ENCODE peak calls at places on chromosomes 13 and 19, in nine cellular contexts. L is caudate nucleus; R is neural crest cell; U is mammary epithelial cell; O is fibroblast of mammary gland; I is EL; G is adipocyte; N is mesenteric fat pad; M is stimulated activated CD8-positive, alpha-beta memory T cell treated with anti-CD3 and anti-CD28 coated beads, Interleukin-12 subunit alpha, Interleukin-12 subunit beta, amount 100 ng/mL, for 4 hours. S is an unnamed sample.

GRCh38 chr13:36154567-36155231 is 23.5 kb upstream of the DCLK1 start:
- DNase-seq in L (no peak), R (peak; percentile 4), U (no peak), O (no peak), I (no peak), G (peak; percentile 36), N (no peak), M (no peak), S (peak; percentile 72)

GRCh38 chr19:1253514-1254080 is 5.2 kb downstream of the MIDN start:
- DNase-seq in L (no peak), R (no peak), U (no peak), O (no peak), I (no peak), G (no peak), N (no peak), M (no peak), S (no peak)

GRCh38 chr19:10952809-10953208 is 8.0 kb upstream of the SMARCA4 start:
- DNase-seq in L (no peak), R (no peak), U (peak; percentile 84), O (no peak), I (no peak), G (no peak), N (no peak), M (no peak), S (no peak)

GRCh38 chr13:97274782-97275252 is 52.7 kb downstream of the MBNL2 start:
- DNase-seq in L (no peak), R (no peak), U (peak; percentile 56), O (peak; percentile 80), I (peak; percentile 84), G (peak; percentile 81), N (no peak), M (no peak), S (peak; percentile 90)

GRCh38 chr13:48653074-48654054 is at the start of gene CYSLTR2:
- DNase-seq in L (no peak), R (no peak), U (no peak), O (peak; percentile 49), I (peak; percentile 33), G (peak; percentile 5), N (no peak), M (no peak), S (peak; percentile 66)

GRCh38 chr13:22427041-22427440 is 753.7 kb upstream of the SGCG start:
- DNase-seq in L (no peak), R (no peak), U (no peak), O (no peak), I (no peak), G (no peak), N (no peak), M (no peak), S (no peak)

GRCh38 chr19:18203863-18204393 is at the start of gene RAB3A:
- DNase-seq in L (peak; percentile 100), R (peak; percentile 97), U (peak; percentile 100), O (peak; percentile 100), I (peak; percentile 100), G (peak; percentile 100), N (peak; percentile 100), M (peak; percentile 99), S (peak; percentile 100)

GRCh38 chr13:21018220-21018619 is 43.2 kb downstream of the LATS2 start:
- DNase-seq in L (no peak), R (no peak), U (no peak), O (no peak), I (no peak), G (no peak), N (peak; percentile 79), M (no peak), S (peak; percentile 25)

GRCh38 chr13:76715621-76716020 is 170.6 kb downstream of the KCTD12 start:
- DNase-seq in L (no peak), R (no peak), U (no peak), O (peak; percentile 40), I (no peak), G (peak; percentile 68), N (no peak), M (no peak), S (peak; percentile 54)

GRCh38 chr13:91132786-91133185 is 214.7 kb upstream of the MIR17HG start:
- DNase-seq in L (no peak), R (no peak), U (no peak), O (no peak), I (no peak), G (no peak), N (no peak), M (no peak), S (no peak)

GRCh38 chr13:73059460-73060250 is 850 bp downstream of the KLF5 start:
- DNase-seq in L (peak; percentile 14), R (peak; percentile 31), U (peak; percentile 55), O (no peak), I (peak; percentile 41), G (peak; percentile 73), N (no peak), M (peak; percentile 17), S (peak; percentile 45)

GRCh38 chr13:81639984-81640582 is 1299.2 kb upstream of the SPRY2 start:
- DNase-seq in L (no peak), R (no peak), U (peak; percentile 14), O (no peak), I (peak; percentile 0), G (peak; percentile 13), N (no peak), M (no peak), S (no peak)

GRCh38 chr19:55255618-55256423 is 3.0 kb downstream of the PPP6R1 start:
- DNase-seq in L (no peak), R (no peak), U (peak; percentile 69), O (peak; percentile 81), I (peak; percentile 47), G (peak; percentile 8), N (no peak), M (peak; percentile 30), S (peak; percentile 36)

GRCh38 chr19:16051254-16052025 is 24.9 kb upstream of the TPM4 start:
- DNase-seq in L (no peak), R (no peak), U (peak; percentile 26), O (peak; percentile 60), I (peak; percentile 22), G (no peak), N (peak; percentile 37), M (no peak), S (peak; percentile 50)

GRCh38 chr19:30064776-30065494 is 122.9 kb downstream of the URI1 start:
- DNase-seq in L (no peak), R (no peak), U (no peak), O (no peak), I (no peak), G (no peak), N (peak; percentile 68), M (no peak), S (no peak)

GRCh38 chr19:40116075-40116474 is 25.3 kb upstream of the ZNF780A start:
- DNase-seq in L (no peak), R (no peak), U (no peak), O (no peak), I (no peak), G (no peak), N (no peak), M (no peak), S (no peak)

GRCh38 chr19:42095814-42096230 is 19.9 kb downstream of the ZNF574 start:
- DNase-seq in L (no peak), R (no peak), U (no peak), O (no peak), I (no peak), G (no peak), N (no peak), M (no peak), S (no peak)

GRCh38 chr19:939439-939838 is 13.6 kb downstream of the ARID3A start:
- DNase-seq in L (no peak), R (no peak), U (no peak), O (no peak), I (no peak), G (no peak), N (no peak), M (no peak), S (no peak)

GRCh38 chr13:23558675-23559536 is 11.3 kb upstream of the TNFRSF19 start:
- DNase-seq in L (no peak), R (peak; percentile 25), U (peak; percentile 97), O (peak; percentile 89), I (peak; percentile 78), G (peak; percentile 90), N (no peak), M (no peak), S (peak; percentile 87)

GRCh38 chr13:71685072-71685471 is 181.9 kb downstream of the DACH1 start:
- DNase-seq in L (no peak), R (no peak), U (no peak), O (no peak), I (no peak), G (no peak), N (no peak), M (no peak), S (no peak)

S was measured in EH.